ENCODE peak calls at places on chromosomes 3 and 15, in nine cellular contexts. One of them, this sample, is unnamed.

GRCh38 chr15:60787737-60788513 is 309.0 kb upstream of the ICE2 start:
- DNase-seq in T-helper 2 cell: no peak
- DNase-seq in heart right ventricle: no peak
- DNase-seq in stimulated activated CD8-positive, alpha-beta memory T cell treated with anti-CD3 and anti-CD28 coated beads, Interleukin-12 subunit alpha, Interleukin-12 subunit beta, amount 100 ng/mL, for 1 hour: no peak
- DNase-seq in NCI-H1694 treated with DMSO at 0.1 percent for 48 hours: no peak
- DNase-seq in NCI-H1048: no peak
- DNase-seq in tibial artery: no peak
- DNase-seq in WTC11: peak
- DNase-seq in hypothalamus: no peak
- DNase-seq in this sample: no peak

GRCh38 chr15:70701891-70702568 is 61.3 kb downstream of the UACA start:
- DNase-seq in T-helper 2 cell: no peak
- DNase-seq in heart right ventricle: no peak
- DNase-seq in stimulated activated CD8-positive, alpha-beta memory T cell treated with anti-CD3 and anti-CD28 coated beads, Interleukin-12 subunit alpha, Interleukin-12 subunit beta, amount 100 ng/mL, for 1 hour: no peak
- DNase-seq in NCI-H1694 treated with DMSO at 0.1 percent for 48 hours: no peak
- DNase-seq in NCI-H1048: no peak
- DNase-seq in tibial artery: no peak
- DNase-seq in WTC11: no peak
- DNase-seq in hypothalamus: no peak
- DNase-seq in this sample: no peak

GRCh38 chr3:184806567-184807271 is 5.2 kb upstream of the VPS8 start:
- DNase-seq in T-helper 2 cell: no peak
- DNase-seq in heart right ventricle: no peak
- DNase-seq in stimulated activated CD8-positive, alpha-beta memory T cell treated with anti-CD3 and anti-CD28 coated beads, Interleukin-12 subunit alpha, Interleukin-12 subunit beta, amount 100 ng/mL, for 1 hour: no peak
- DNase-seq in NCI-H1694 treated with DMSO at 0.1 percent for 48 hours: peak
- DNase-seq in NCI-H1048: no peak
- DNase-seq in tibial artery: no peak
- DNase-seq in WTC11: no peak
- DNase-seq in hypothalamus: no peak
- DNase-seq in this sample: no peak

GRCh38 chr3:89955141-89955540 is 847.7 kb downstream of the EPHA3 start:
- DNase-seq in T-helper 2 cell: no peak
- DNase-seq in heart right ventricle: no peak
- DNase-seq in stimulated activated CD8-positive, alpha-beta memory T cell treated with anti-CD3 and anti-CD28 coated beads, Interleukin-12 subunit alpha, Interleukin-12 subunit beta, amount 100 ng/mL, for 1 hour: no peak
- DNase-seq in NCI-H1694 treated with DMSO at 0.1 percent for 48 hours: no peak
- DNase-seq in NCI-H1048: no peak
- DNase-seq in tibial artery: no peak
- DNase-seq in WTC11: no peak
- DNase-seq in hypothalamus: no peak
- DNase-seq in this sample: no peak

GRCh38 chr3:136852180-136852579 is 9.8 kb upstream of the NCK1 start:
- DNase-seq in T-helper 2 cell: no peak
- DNase-seq in heart right ventricle: no peak
- DNase-seq in stimulated activated CD8-positive, alpha-beta memory T cell treated with anti-CD3 and anti-CD28 coated beads, Interleukin-12 subunit alpha, Interleukin-12 subunit beta, amount 100 ng/mL, for 1 hour: no peak
- DNase-seq in NCI-H1694 treated with DMSO at 0.1 percent for 48 hours: no peak
- DNase-seq in NCI-H1048: no peak
- DNase-seq in tibial artery: no peak
- DNase-seq in WTC11: no peak
- DNase-seq in hypothalamus: no peak
- DNase-seq in this sample: no peak

GRCh38 chr3:55162031-55162784 is 234.3 kb upstream of the LRTM1 start:
- DNase-seq in T-helper 2 cell: no peak
- DNase-seq in heart right ventricle: no peak
- DNase-seq in stimulated activated CD8-positive, alpha-beta memory T cell treated with anti-CD3 and anti-CD28 coated beads, Interleukin-12 subunit alpha, Interleukin-12 subunit beta, amount 100 ng/mL, for 1 hour: no peak
- DNase-seq in NCI-H1694 treated with DMSO at 0.1 percent for 48 hours: no peak
- DNase-seq in NCI-H1048: no peak
- DNase-seq in tibial artery: no peak
- DNase-seq in WTC11: no peak
- DNase-seq in hypothalamus: no peak
- DNase-seq in this sample: no peak

GRCh38 chr3:9021610-9022009 is 58.3 kb upstream of the RAD18 start:
- DNase-seq in T-helper 2 cell: no peak
- DNase-seq in heart right ventricle: no peak
- DNase-seq in stimulated activated CD8-positive, alpha-beta memory T cell treated with anti-CD3 and anti-CD28 coated beads, Interleukin-12 subunit alpha, Interleukin-12 subunit beta, amount 100 ng/mL, for 1 hour: no peak
- DNase-seq in NCI-H1694 treated with DMSO at 0.1 percent for 48 hours: no peak
- DNase-seq in NCI-H1048: no peak
- DNase-seq in tibial artery: no peak
- DNase-seq in WTC11: no peak
- DNase-seq in hypothalamus: no peak
- DNase-seq in this sample: no peak

GRCh38 chr3:127135241-127136023 is 57.5 kb upstream of the PRR23E start:
- DNase-seq in T-helper 2 cell: no peak
- DNase-seq in heart right ventricle: peak
- DNase-seq in stimulated activated CD8-positive, alpha-beta memory T cell treated with anti-CD3 and anti-CD28 coated beads, Interleukin-12 subunit alpha, Interleukin-12 subunit beta, amount 100 ng/mL, for 1 hour: no peak
- DNase-seq in NCI-H1694 treated with DMSO at 0.1 percent for 48 hours: no peak
- DNase-seq in NCI-H1048: no peak
- DNase-seq in tibial artery: no peak
- DNase-seq in WTC11: peak
- DNase-seq in hypothalamus: peak
- DNase-seq in this sample: no peak

GRCh38 chr3:5298453-5298852 is 110.9 kb downstream of the EDEM1 start:
- DNase-seq in T-helper 2 cell: no peak
- DNase-seq in heart right ventricle: no peak
- DNase-seq in stimulated activated CD8-positive, alpha-beta memory T cell treated with anti-CD3 and anti-CD28 coated beads, Interleukin-12 subunit alpha, Interleukin-12 subunit beta, amount 100 ng/mL, for 1 hour: no peak
- DNase-seq in NCI-H1694 treated with DMSO at 0.1 percent for 48 hours: no peak
- DNase-seq in NCI-H1048: no peak
- DNase-seq in tibial artery: no peak
- DNase-seq in WTC11: no peak
- DNase-seq in hypothalamus: no peak
- DNase-seq in this sample: no peak

GRCh38 chr3:55882006-55882405 is 394.9 kb upstream of the WNT5A start:
- DNase-seq in T-helper 2 cell: no peak
- DNase-seq in heart right ventricle: no peak
- DNase-seq in stimulated activated CD8-positive, alpha-beta memory T cell treated with anti-CD3 and anti-CD28 coated beads, Interleukin-12 subunit alpha, Interleukin-12 subunit beta, amount 100 ng/mL, for 1 hour: no peak
- DNase-seq in NCI-H1694 treated with DMSO at 0.1 percent for 48 hours: no peak
- DNase-seq in NCI-H1048: no peak
- DNase-seq in tibial artery: no peak
- DNase-seq in WTC11: no peak
- DNase-seq in hypothalamus: no peak
- DNase-seq in this sample: no peak

GRCh38 chr15:48695088-48695834 is 49.8 kb upstream of the FBN1 start:
- DNase-seq in T-helper 2 cell: no peak
- DNase-seq in heart right ventricle: no peak
- DNase-seq in stimulated activated CD8-positive, alpha-beta memory T cell treated with anti-CD3 and anti-CD28 coated beads, Interleukin-12 subunit alpha, Interleukin-12 subunit beta, amount 100 ng/mL, for 1 hour: no peak
- DNase-seq in NCI-H1694 treated with DMSO at 0.1 percent for 48 hours: no peak
- DNase-seq in NCI-H1048: no peak
- DNase-seq in tibial artery: no peak
- DNase-seq in WTC11: no peak
- DNase-seq in hypothalamus: no peak
- DNase-seq in this sample: no peak

GRCh38 chr15:65020419-65020818 is 9.0 kb downstream of the MTFMT start:
- DNase-seq in T-helper 2 cell: no peak
- DNase-seq in heart right ventricle: no peak
- DNase-seq in stimulated activated CD8-positive, alpha-beta memory T cell treated with anti-CD3 and anti-CD28 coated beads, Interleukin-12 subunit alpha, Interleukin-12 subunit beta, amount 100 ng/mL, for 1 hour: no peak
- DNase-seq in NCI-H1694 treated with DMSO at 0.1 percent for 48 hours: no peak
- DNase-seq in NCI-H1048: no peak
- DNase-seq in tibial artery: no peak
- DNase-seq in WTC11: no peak
- DNase-seq in hypothalamus: no peak
- DNase-seq in this sample: no peak

GRCh38 chr15:92638709-92639365 is 16.7 kb downstream of the FAM174B start:
- DNase-seq in T-helper 2 cell: no peak
- DNase-seq in heart right ventricle: no peak
- DNase-seq in stimulated activated CD8-positive, alpha-beta memory T cell treated with anti-CD3 and anti-CD28 coated beads, Interleukin-12 subunit alpha, Interleukin-12 subunit beta, amount 100 ng/mL, for 1 hour: no peak
- DNase-seq in NCI-H1694 treated with DMSO at 0.1 percent for 48 hours: no peak
- DNase-seq in NCI-H1048: no peak
- DNase-seq in tibial artery: no peak
- DNase-seq in WTC11: no peak
- DNase-seq in hypothalamus: no peak
- DNase-seq in this sample: peak

GRCh38 chr3:195889843-195890407 is 18.4 kb downstream of the TNK2 start:
- DNase-seq in T-helper 2 cell: no peak
- DNase-seq in heart right ventricle: peak
- DNase-seq in stimulated activated CD8-positive, alpha-beta memory T cell treated with anti-CD3 and anti-CD28 coated beads, Interleukin-12 subunit alpha, Interleukin-12 subunit beta, amount 100 ng/mL, for 1 hour: no peak
- DNase-seq in NCI-H1694 treated with DMSO at 0.1 percent for 48 hours: no peak
- DNase-seq in NCI-H1048: no peak
- DNase-seq in tibial artery: no peak
- DNase-seq in WTC11: no peak
- DNase-seq in hypothalamus: peak
- DNase-seq in this sample: peak

GRCh38 chr15:80159811-80160569 is 7.2 kb downstream of the FAH start:
- DNase-seq in T-helper 2 cell: no peak
- DNase-seq in heart right ventricle: no peak
- DNase-seq in stimulated activated CD8-positive, alpha-beta memory T cell treated with anti-CD3 and anti-CD28 coated beads, Interleukin-12 subunit alpha, Interleukin-12 subunit beta, amount 100 ng/mL, for 1 hour: no peak
- DNase-seq in NCI-H1694 treated with DMSO at 0.1 percent for 48 hours: no peak
- DNase-seq in NCI-H1048: no peak
- DNase-seq in tibial artery: no peak
- DNase-seq in WTC11: no peak
- DNase-seq in hypothalamus: no peak
- DNase-seq in this sample: no peak

GRCh38 chr3:9855594-9855993 is 11.8 kb upstream of the RPUSD3 start:
- DNase-seq in T-helper 2 cell: no peak
- DNase-seq in heart right ventricle: no peak
- DNase-seq in stimulated activated CD8-positive, alpha-beta memory T cell treated with anti-CD3 and anti-CD28 coated beads, Interleukin-12 subunit alpha, Interleukin-12 subunit beta, amount 100 ng/mL, for 1 hour: no peak
- DNase-seq in NCI-H1694 treated with DMSO at 0.1 percent for 48 hours: no peak
- DNase-seq in NCI-H1048: no peak
- DNase-seq in tibial artery: no peak
- DNase-seq in WTC11: no peak
- DNase-seq in hypothalamus: no peak
- DNase-seq in this sample: no peak

GRCh38 chr3:15815696-15816095 is 17.9 kb upstream of the ANKRD28 start:
- DNase-seq in T-helper 2 cell: no peak
- DNase-seq in heart right ventricle: no peak
- DNase-seq in stimulated activated CD8-positive, alpha-beta memory T cell treated with anti-CD3 and anti-CD28 coated beads, Interleukin-12 subunit alpha, Interleukin-12 subunit beta, amount 100 ng/mL, for 1 hour: no peak
- DNase-seq in NCI-H1694 treated with DMSO at 0.1 percent for 48 hours: peak
- DNase-seq in NCI-H1048: no peak
- DNase-seq in tibial artery: no peak
- DNase-seq in WTC11: no peak
- DNase-seq in hypothalamus: no peak
- DNase-seq in this sample: no peak

This sample was measured in pancreas.